ENCODE peak calls at places on chromosomes 3 and 15, in nine cellular contexts. Q is sigmoid colon; K is stomach; W is heart left ventricle; Y is CD4-positive, CD25-positive, alpha-beta regulatory T cell; O is fibroblast of lung; B is naive thymus-derived CD4-positive, alpha-beta T cell; V is CD8-positive, alpha-beta T cell; F is K562. C is an unnamed sample. For H3K36me3 and H3K4me1, the result is how much of the 10 kb centered on the place peaks cover.

GRCh38 chr3:187714404-187714979 is 12.1 kb upstream of the RTP2 start:
- DNase-seq in Y (peak), V (peak), K (peak), B (peak), F (peak), Q (peak), O (peak), W (peak), C (peak)

GRCh38 chr15:68986292-68986691 is 28.2 kb upstream of the NOX5 start:
- DNase-seq in Y (no peak), V (no peak), B (no peak), Q (no peak), F (no peak), K (no peak), O (no peak), W (no peak), C (no peak)

GRCh38 chr3:117407317-117407716 is 697.7 kb downstream of the TUSC7 start:
- DNase-seq in B (no peak), W (no peak), O (peak), V (no peak), Y (no peak), Q (no peak), K (no peak), F (no peak), C (no peak)

GRCh38 chr3:127427169-127427655 is 139.4 kb upstream of the PRR20G start:
- DNase-seq in K (no peak), W (no peak), B (no peak), V (no peak), F (no peak), O (no peak), Y (no peak), Q (peak), C (no peak)

GRCh38 chr3:186815490-186815889 is 9.2 kb upstream of the RFC4 start:
- DNase-seq in F (peak), O (peak), Q (no peak), K (no peak), B (no peak), Y (no peak), V (no peak), W (no peak), C (no peak)

GRCh38 chr3:64530434-64531049 is 157.3 kb downstream of the ADAMTS9 start:
- DNase-seq in F (peak), Q (peak), B (no peak), W (no peak), V (no peak), K (peak), Y (peak), O (peak), C (no peak)

GRCh38 chr3:8503871-8504610 is 2.4 kb downstream of the LMCD1 start:
- DNase-seq in Q (no peak), B (no peak), K (no peak), W (no peak), O (peak), F (no peak), V (no peak), Y (peak), C (no peak)

GRCh38 chr15:76994001-76994400 is 925 bp upstream of the PSTPIP1 start:
- DNase-seq in K (peak), O (no peak), W (peak), V (peak), Y (peak), B (no peak), F (no peak), Q (peak), C (peak)

GRCh38 chr15:63986185-63986680 is 60.1 kb downstream of the DAPK2 start:
- DNase-seq in Q (no peak), B (no peak), O (no peak), K (no peak), Y (no peak), F (no peak), V (no peak), W (no peak), C (no peak)

GRCh38 chr3:182937293-182938051 is 42.9 kb downstream of the DCUN1D1 start:
- DNase-seq in B (no peak), Q (no peak), Y (peak), F (peak), V (no peak), K (no peak), W (no peak), O (no peak), C (peak)

GRCh38 chr3:139251529-139251928 is 92.3 kb upstream of the MRPS22 start:
- DNase-seq in F (no peak), Q (no peak), B (no peak), O (no peak), K (no peak), Y (no peak), V (no peak), W (no peak), C (no peak)

GRCh38 chr15:80699981-80700380 is 4.9 kb downstream of the ABHD17C start:
- DNase-seq in V (no peak), Q (no peak), W (no peak), F (no peak), B (no peak), O (peak), Y (no peak), K (no peak), C (no peak)

GRCh38 chr15:100879461-100880138 is at the start of gene ALDH1A3:
- DNase-seq in W (peak), B (no peak), K (no peak), V (no peak), F (no peak), Y (peak), O (peak), Q (peak), C (no peak)

GRCh38 chr3:155078959-155079794 is 942 bp upstream of the MME start:
- DNase-seq in Q (no peak), W (no peak), Y (no peak), V (no peak), F (peak), K (no peak), O (no peak), B (no peak), C (no peak)

GRCh38 chr3:134083626-134084229 is 54.0 kb upstream of the SLCO2A1 start:
- DNase-seq in F (no peak), V (no peak), B (no peak), Y (no peak), Q (no peak), K (no peak), O (no peak), W (no peak), C (no peak)

GRCh38 chr3:108090066-108090700 is 648 bp downstream of the CD47 start:
- DNase-seq in K (peak), F (peak), O (peak), Y (peak), B (peak), Q (peak), V (peak), W (peak), C (peak)

GRCh38 chr15:80701676-80702311 is 6.7 kb downstream of the ABHD17C start:
- DNase-seq in B (no peak), Q (no peak), Y (no peak), V (no peak), W (no peak), K (peak), F (no peak), O (no peak), C (no peak)

GRCh38 chr15:66567897-66568296 is 2.1 kb upstream of the LCTL start:
- DNase-seq in B (no peak), Y (no peak), F (no peak), O (no peak), V (no peak), W (no peak), K (no peak), Q (no peak), C (no peak)

GRCh38 chr3:109265300-109265699 is 51.0 kb downstream of the DPPA2 start:
- DNase-seq in F (no peak), K (no peak), V (no peak), O (peak), Y (no peak), W (no peak), B (no peak), Q (no peak), C (no peak)

GRCh38 chr15:38349251-38349650 is 96.6 kb downstream of the SPRED1 start:
- DNase-seq in F (no peak), V (no peak), B (no peak), Y (no peak), Q (no peak), W (no peak), O (peak), K (no peak), C (no peak)

GRCh38 chr3:19757773-19758172 is 176.2 kb downstream of the EFHB start:
- DNase-seq in Y (no peak), W (no peak), B (no peak), O (no peak), K (no peak), F (no peak), Q (no peak), V (no peak), C (no peak)

GRCh38 chr3:53618946-53619345 is 124.5 kb downstream of the CACNA1D start:
- DNase-seq in W (no peak), O (no peak), F (no peak), Y (no peak), B (no peak), Q (no peak), V (no peak), K (no peak), C (no peak)

GRCh38 chr3:62462790-62463186 is 89.4 kb upstream of the FEZF2 start:
- DNase-seq in F (no peak), O (no peak), W (no peak), V (no peak), B (no peak), Q (no peak), K (no peak), Y (no peak), C (no peak)

GRCh38 chr3:171875923-171876412 is 32.8 kb downstream of the TMEM212 start:
- DNase-seq in O (peak), Q (no peak), F (no peak), W (no peak), Y (no peak), K (no peak), V (no peak), B (no peak), C (no peak)

GRCh38 chr3:1775321-1775720 is 323.3 kb upstream of the CNTN4 start:
- DNase-seq in K (no peak), W (no peak), F (no peak), O (no peak), Y (no peak), Q (no peak), V (no peak), B (no peak), C (no peak)

GRCh38 chr3:190701096-190701532 is 161.4 kb downstream of the GMNC start:
- DNase-seq in Y (peak), F (no peak), Q (no peak), V (no peak), K (peak), W (peak), O (peak), B (no peak), C (no peak)

GRCh38 chr3:39499651-39500273 is 32.3 kb downstream of the MOBP start:
- DNase-seq in K (no peak), Q (no peak), F (no peak), O (no peak), V (no peak), W (no peak), Y (peak), B (no peak), C (no peak)

GRCh38 chr15:34318277-34319079 is 19.1 kb downstream of the SLC12A6 start:
- DNase-seq in Q (peak), B (no peak), Y (peak), V (peak), O (peak), K (peak), F (peak), W (peak), C (peak)

GRCh38 chr3:71177375-71177774 is 406.2 kb downstream of the FOXP1 start:
- DNase-seq in V (no peak), K (no peak), F (no peak), W (no peak), Q (no peak), O (no peak), B (no peak), Y (no peak), C (no peak)

GRCh38 chr3:52351762-52352055 is 35.6 kb downstream of the DNAH1 start:
- DNase-seq in V (no peak), Y (no peak), K (no peak), Q (no peak), O (no peak), B (no peak), F (no peak), W (peak), C (no peak)

GRCh38 chr15:90336705-90337141 is 15.4 kb upstream of the ZNF774 start:
- DNase-seq in F (no peak), O (peak), V (no peak), Y (peak), W (no peak), B (peak), K (no peak), Q (peak), C (no peak)

GRCh38 chr3:124885466-124886167 is 1.5 kb downstream of the ITGB5 start:
- DNase-seq in W (no peak), O (peak), B (no peak), Y (no peak), Q (peak), F (no peak), K (no peak), V (no peak), C (no peak)

GRCh38 chr3:98778383-98778782 is 15.2 kb downstream of the ST3GAL6 start:
- DNase-seq in W (no peak), V (no peak), K (no peak), O (peak), Y (no peak), B (no peak), Q (no peak), F (no peak), C (no peak)

GRCh38 chr3:134904796-134905646 is 110.0 kb downstream of the EPHB1 start:
- DNase-seq in B (no peak), K (no peak), W (no peak), Y (no peak), F (no peak), V (no peak), Q (peak), O (peak), C (no peak)

GRCh38 chr3:8303466-8303865 is 198.2 kb upstream of the LMCD1 start:
- DNase-seq in V (no peak), W (no peak), O (peak), K (no peak), B (no peak), Q (no peak), F (no peak), Y (no peak), C (no peak)

DNA sequence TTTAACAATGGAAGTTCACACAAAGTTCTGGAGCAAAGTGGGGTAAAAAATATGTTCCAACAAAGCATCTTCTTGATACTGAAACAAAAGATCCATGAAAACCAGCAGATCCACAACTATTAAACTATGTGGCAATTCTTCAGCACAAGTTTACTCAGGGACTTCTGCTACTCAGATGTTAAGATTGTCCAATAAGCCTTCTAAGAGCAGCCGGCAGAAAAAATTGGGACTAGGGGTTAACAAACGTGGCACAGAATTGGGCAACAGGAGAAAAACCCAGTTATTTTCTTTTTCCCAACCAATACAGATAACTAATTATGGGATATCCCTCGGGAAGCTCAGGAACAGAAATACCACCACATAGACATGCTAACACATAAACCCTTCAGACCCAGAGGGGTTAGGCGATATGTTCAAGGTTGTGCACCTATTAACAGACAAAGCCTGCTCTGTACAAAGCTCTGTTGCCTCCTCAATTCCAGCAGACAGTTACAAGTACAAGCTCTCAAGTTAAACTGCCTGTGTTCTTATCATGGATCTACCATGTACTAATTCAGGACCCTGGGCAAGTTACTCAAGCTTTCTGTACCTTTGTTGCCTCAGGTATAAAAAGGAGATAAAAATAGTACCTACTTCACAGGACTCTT is 6.8 kb downstream of the SSR3 start:
- DNase-seq in Q (no peak), W (no peak), F (no peak), V (no peak), B (no peak), K (no peak), Y (no peak), O (no peak), C (no peak)
- H3K36me3 ChIP-seq in Q (under half), W (under half), F (half or more), V (under half), B (under half), K (half or more), Y (half or more), O (under half), C (half or more)

GRCh38 chr3:35385271-35385670 is 254.1 kb upstream of the ARPP21 start:
- DNase-seq in V (no peak), Y (no peak), K (no peak), B (no peak), O (no peak), F (no peak), Q (no peak), W (no peak), C (no peak)
- H3K27ac ChIP-seq in V (no peak), Y (no peak), K (no peak), B (no peak), O (no peak), F (no peak), Q (no peak), W (no peak), C (no peak)

GRCh38 chr15:75042730-75043508 is 19.5 kb downstream of the PPCDC start:
- DNase-seq in O (peak), V (peak), K (peak), B (no peak), Y (peak), F (peak), Q (peak), W (peak), C (peak)
- H3K4me1 ChIP-seq in O (under half), V (under half), K (half or more), B (under half), Y (under half), F (half or more), Q (half or more), W (half or more), C (under half)

GRCh38 chr3:12585181-12585580 is 28.3 kb downstream of the MKRN2 start:
- DNase-seq in V (no peak), Q (no peak), Y (no peak), W (no peak), F (no peak), K (no peak), B (no peak), O (no peak), C (no peak)
- H3K36me3 ChIP-seq in V (half or more), Q (half or more), Y (half or more), W (under half), F (half or more), K (half or more), B (under half), O (under half), C (half or more)